ENCODE peak calls at places on chromosomes 3 and 15, in nine cellular contexts. S, N, C, W, R, D, H, G and F are unnamed samples. For H3K9me3, the result is how much of the 10 kb centered on the place peaks cover.

GRCh38 chr3:160449660-160450598 is at the start of gene TRIM59:
- DNase-seq in H (peak), R (peak), N (peak), C (peak), S (peak), D (no peak), W (peak), G (peak), F (peak)

GRCh38 chr3:50375200-50375931 is 16.0 kb upstream of the TMEM115 start:
- DNase-seq in H (no peak), W (no peak), C (no peak), G (no peak), R (no peak), D (no peak), N (no peak), S (peak), F (no peak)

GRCh38 chr3:62479276-62479675 is 105.9 kb upstream of the FEZF2 start:
- DNase-seq in S (no peak), H (no peak), W (no peak), N (no peak), C (no peak), D (no peak), R (no peak), G (no peak), F (no peak)

GRCh38 chr3:162367443-162368132 is 871.0 kb downstream of the OTOL1 start:
- DNase-seq in H (no peak), G (no peak), C (no peak), W (no peak), D (no peak), N (no peak), R (no peak), S (no peak), F (no peak)

GRCh38 chr3:142501004-142501926 is 53.4 kb upstream of the XRN1 start:
- DNase-seq in N (peak), H (no peak), R (no peak), G (no peak), D (no peak), S (peak), W (no peak), C (no peak), F (no peak)

GRCh38 chr15:52326758-52327157 is 31.2 kb upstream of the MYO5C start:
- DNase-seq in W (no peak), N (no peak), D (no peak), C (no peak), H (no peak), G (no peak), R (no peak), S (peak), F (no peak)

GRCh38 chr15:80210612-80211554 is 41.1 kb downstream of the CTXND1 start:
- DNase-seq in C (no peak), W (no peak), H (no peak), N (no peak), D (no peak), S (no peak), R (no peak), G (no peak), F (no peak)

GRCh38 chr3:143121240-143122088 is 1.9 kb downstream of the CHST2 start:
- DNase-seq in W (peak), R (peak), C (peak), D (peak), N (peak), S (peak), H (no peak), G (peak), F (peak)

GRCh38 chr3:172154768-172155649 is 115.6 kb downstream of the FNDC3B start:
- DNase-seq in W (no peak), S (peak), H (no peak), C (no peak), G (no peak), R (no peak), D (no peak), N (no peak), F (no peak)

GRCh38 chr3:146342971-146343370 is 92.1 kb upstream of the PLSCR4 start:
- DNase-seq in S (peak), R (no peak), N (no peak), D (no peak), H (no peak), G (no peak), C (no peak), W (no peak), F (no peak)

GRCh38 chr3:197305854-197306253 is 7.4 kb upstream of the DLG1 start:
- DNase-seq in H (no peak), D (peak), G (no peak), W (no peak), R (no peak), S (peak), N (no peak), C (no peak), F (peak)

GRCh38 chr3:155494332-155494731 is 200.8 kb upstream of the STRIT1 start:
- DNase-seq in W (no peak), H (no peak), G (no peak), D (no peak), R (no peak), S (no peak), C (no peak), N (no peak), F (no peak)

GRCh38 chr3:151960956-151961580 is 87.6 kb downstream of the SUCNR1 start:
- DNase-seq in D (no peak), S (no peak), C (no peak), W (no peak), N (no peak), R (no peak), H (no peak), G (no peak), F (no peak)

GRCh38 chr15:90060797-90061196 is 41.5 kb downstream of the IDH2 start:
- DNase-seq in R (no peak), C (no peak), H (no peak), S (peak), W (no peak), G (no peak), D (no peak), N (no peak), F (no peak)

GRCh38 chr15:90871716-90872480 is 3.5 kb downstream of the FURIN start:
- DNase-seq in C (no peak), S (peak), R (no peak), W (peak), D (no peak), N (no peak), H (no peak), G (no peak), F (peak)

GRCh38 chr3:88105325-88105724 is 44.4 kb upstream of the C3orf38 start:
- DNase-seq in N (no peak), H (no peak), R (no peak), G (no peak), W (no peak), S (peak), C (no peak), D (no peak), F (no peak)

GRCh38 chr3:29453278-29453961 is 172.5 kb downstream of the RBMS3 start:
- DNase-seq in R (no peak), C (peak), N (peak), G (no peak), D (no peak), H (no peak), W (no peak), S (no peak), F (no peak)

GRCh38 chr15:74511583-74511982 is 29.4 kb upstream of the ARID3B start:
- DNase-seq in W (no peak), N (no peak), H (no peak), G (no peak), D (no peak), C (peak), R (no peak), S (no peak), F (no peak)

GRCh38 chr3:143266512-143266911 is 146.9 kb downstream of the CHST2 start:
- DNase-seq in G (no peak), S (peak), H (no peak), C (no peak), R (no peak), W (no peak), D (no peak), N (no peak), F (no peak)

GRCh38 chr3:94412966-94413720 is 350.3 kb downstream of the NSUN3 start:
- DNase-seq in W (no peak), S (no peak), H (no peak), R (no peak), G (no peak), D (no peak), C (no peak), N (peak), F (no peak)

GRCh38 chr15:20645956-20646355 is 104.4 kb upstream of the GOLGA6L6 start:
- DNase-seq in R (peak), N (no peak), D (peak), H (no peak), S (peak), C (peak), W (no peak), G (no peak), F (no peak)

GRCh38 chr15:82875411-82876003 is 66.1 kb downstream of the WHAMM start:
- DNase-seq in N (peak), H (no peak), S (peak), C (no peak), W (no peak), G (no peak), R (no peak), D (no peak), F (no peak)

GRCh38 chr3:171204942-171205341 is 178.4 kb upstream of the SLC2A2 start:
- DNase-seq in C (no peak), S (no peak), G (no peak), N (peak), D (no peak), H (no peak), R (no peak), W (no peak), F (no peak)

GRCh38 chr15:62766599-62766998 is 275.9 kb upstream of the TPM1 start:
- DNase-seq in C (no peak), S (no peak), G (no peak), H (no peak), W (no peak), N (no peak), D (no peak), R (no peak), F (no peak)

GRCh38 chr3:175111036-175111435 is 251.9 kb downstream of the NAALADL2 start:
- DNase-seq in N (no peak), D (no peak), H (no peak), S (peak), G (no peak), W (no peak), C (no peak), R (no peak), F (no peak)

GRCh38 chr3:112381673-112382542 is 49.0 kb downstream of the CD200 start:
- DNase-seq in H (no peak), R (no peak), G (no peak), W (no peak), N (no peak), C (no peak), S (no peak), D (no peak), F (no peak)

GRCh38 chr3:58487140-58487886 is 4.6 kb upstream of the KCTD6 start:
- DNase-seq in N (peak), D (no peak), R (no peak), H (no peak), G (no peak), C (no peak), W (no peak), S (peak), F (no peak)

GRCh38 chr3:184284696-184285095 is 8.9 kb downstream of the ECE2 start:
- DNase-seq in C (no peak), R (no peak), G (no peak), D (peak), H (peak), W (no peak), S (peak), N (peak), F (no peak)

GRCh38 chr15:31347067-31347975 is 20.7 kb downstream of the KLF13 start:
- DNase-seq in G (peak), R (peak), W (no peak), C (peak), D (peak), S (no peak), N (no peak), H (no peak), F (peak)

GRCh38 chr15:66601521-66601920 is 35.7 kb upstream of the LCTL start:
- DNase-seq in H (no peak), R (peak), C (no peak), G (no peak), D (no peak), N (no peak), S (no peak), W (no peak), F (no peak)

GRCh38 chr3:180563411-180563810 is 38.6 kb upstream of the TTC14 start:
- DNase-seq in C (no peak), D (no peak), N (no peak), S (no peak), G (no peak), H (no peak), R (no peak), W (no peak), F (no peak)

GRCh38 chr15:25186906-25187645 is 232.3 kb downstream of the SNRPN start:
- DNase-seq in C (no peak), R (peak), H (no peak), N (no peak), S (no peak), D (no peak), W (no peak), G (no peak), F (no peak)

GRCh38 chr15:25189551-25189950 is 234.8 kb downstream of the SNRPN start:
- DNase-seq in H (no peak), N (no peak), C (no peak), W (no peak), D (no peak), S (no peak), R (no peak), G (no peak), F (no peak)

GRCh38 chr15:25188051-25188450 is 233.3 kb downstream of the SNRPN start:
- DNase-seq in W (no peak), N (no peak), S (no peak), R (no peak), H (no peak), G (no peak), D (no peak), C (no peak), F (no peak)

GRCh38 chr15:25188551-25189101 is 233.8 kb downstream of the SNRPN start:
- DNase-seq in C (no peak), H (no peak), G (no peak), S (no peak), R (no peak), W (no peak), N (no peak), D (no peak), F (no peak)

GRCh38 chr15:25192651-25193050 is 237.9 kb downstream of the SNRPN start:
- DNase-seq in R (no peak), G (no peak), S (no peak), D (no peak), W (no peak), C (no peak), N (no peak), H (no peak), F (no peak)
- H3K9me3 ChIP-seq in R (under half), G (under half), S (under half), D (under half), W (under half), C (under half), N (under half), H (half or more), F (under half)

DNA sequence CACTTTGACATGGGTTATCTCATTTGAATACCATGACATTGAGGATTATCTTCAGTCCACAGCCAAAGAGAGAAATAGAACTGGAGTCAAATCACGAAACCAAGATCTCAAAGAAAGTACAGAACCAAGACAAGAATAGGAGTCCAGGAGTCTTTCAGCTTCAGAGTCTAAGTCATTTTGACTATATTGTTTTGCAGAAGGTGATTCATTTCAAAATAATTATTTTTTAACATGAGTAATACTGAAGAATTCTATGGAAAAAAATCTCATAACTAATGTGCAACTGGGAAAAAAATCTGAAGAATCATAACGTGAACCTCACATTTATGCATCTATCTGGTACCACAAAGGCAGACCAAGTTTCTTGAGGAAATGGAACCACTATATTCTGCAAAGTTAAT is 60.3 kb downstream of the UBE3A start:
- DNase-seq in R (no peak), W (no peak), C (no peak), S (peak), G (no peak), D (no peak), N (no peak), H (no peak), F (no peak)
- H3K9me3 ChIP-seq in R (under half), W (under half), C (under half), S (under half), G (under half), D (under half), N (under half), H (under half), F (under half)

GRCh38 chr3:13811614-13812013 is 68.3 kb downstream of the WNT7A start:
- DNase-seq in W (no peak), H (no peak), C (no peak), D (no peak), G (no peak), R (no peak), S (no peak), N (no peak), F (no peak)

GRCh38 chr3:13812039-13812438 is 67.8 kb downstream of the WNT7A start:
- DNase-seq in N (no peak), G (no peak), W (no peak), D (no peak), R (no peak), H (no peak), C (no peak), S (no peak), F (no peak)

GRCh38 chr3:13821156-13821555 is 58.7 kb downstream of the WNT7A start:
- DNase-seq in N (peak), R (no peak), C (no peak), G (no peak), H (no peak), S (no peak), D (no peak), W (no peak), F (no peak)

GRCh38 chr3:13818919-13819318 is 61.0 kb downstream of the WNT7A start:
- DNase-seq in S (no peak), C (peak), D (no peak), W (no peak), N (no peak), H (no peak), G (no peak), R (peak), F (no peak)

GRCh38 chr3:13815088-13815683 is 64.7 kb downstream of the WNT7A start:
- DNase-seq in W (no peak), R (no peak), H (no peak), G (no peak), N (no peak), C (no peak), S (no peak), D (no peak), F (no peak)
- H3K9me3 ChIP-seq in W (under half), R (under half), H (under half), G (under half), N (under half), C (under half), S (under half), D (under half), F (under half)

GRCh38 chr15:25066708-25067107 is 111.9 kb downstream of the SNRPN start:
- DNase-seq in D (no peak), W (peak), G (no peak), N (no peak), H (no peak), C (peak), S (no peak), R (no peak), F (no peak)
- H3K9me3 ChIP-seq in D (half or more), W (half or more), G (half or more), N (half or more), H (half or more), C (half or more), S (under half), R (half or more), F (half or more)

GRCh38 chr3:40187945-40188344 is 121.6 kb upstream of the EIF1B start:
- DNase-seq in S (no peak), C (no peak), G (no peak), W (no peak), R (no peak), N (no peak), D (no peak), H (no peak), F (no peak)
- H3K9me3 ChIP-seq in S (under half), C (under half), G (under half), W (under half), R (under half), N (under half), D (under half), H (under half), F (under half)

GRCh38 chr15:27623149-27623548 is 476.0 kb downstream of the OCA2 start:
- DNase-seq in S (no peak), W (no peak), R (no peak), D (no peak), C (no peak), N (no peak), H (no peak), G (no peak), F (no peak)
- H3K9me3 ChIP-seq in S (under half), W (under half), R (under half), D (under half), C (under half), N (under half), H (under half), G (under half), F (under half)

GRCh38 chr3:118842147-118842863 is 192.3 kb downstream of the IGSF11 start:
- DNase-seq in C (no peak), S (peak), G (no peak), N (peak), W (no peak), D (peak), R (no peak), H (no peak), F (no peak)
- H3K9me3 ChIP-seq in C (under half), S (under half), G (under half), N (under half), W (under half), D (under half), R (under half), H (under half), F (under half)

GRCh38 chr3:46029953-46030543 is 2.8 kb upstream of the XCR1 start:
- DNase-seq in W (no peak), H (no peak), C (no peak), G (no peak), N (no peak), S (no peak), D (no peak), R (no peak), F (no peak)
- H3K9me3 ChIP-seq in W (under half), H (under half), C (under half), G (under half), N (under half), S (under half), D (under half), R (under half), F (under half)

DNA sequence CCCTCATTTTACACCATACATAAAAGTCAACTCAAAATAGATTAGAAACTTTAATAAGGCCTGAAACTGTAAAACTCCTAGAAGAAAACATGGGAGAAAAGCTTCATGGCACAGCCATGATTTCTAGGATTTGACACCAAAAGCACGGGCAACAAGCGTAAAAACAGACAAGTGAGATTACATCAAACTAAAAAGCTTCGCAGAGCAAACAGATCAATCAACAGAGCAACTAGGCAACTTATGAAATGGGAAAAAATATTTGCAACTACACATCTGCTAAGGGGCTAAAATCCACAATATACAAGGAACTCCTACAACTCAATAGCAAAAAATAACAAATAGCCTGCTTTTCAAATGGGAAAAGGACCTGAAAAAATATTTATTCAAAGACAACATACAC is 26.1 kb downstream of the ZNF148 start:
- DNase-seq in N (no peak), G (no peak), H (no peak), W (no peak), R (no peak), C (no peak), S (no peak), D (no peak), F (no peak)
- H3K9me3 ChIP-seq in N (under half), G (under half), H (under half), W (under half), R (under half), C (under half), S (under half), D (under half), F (under half)

GRCh38 chr15:25230442-25230841 is 208.4 kb downstream of the UBE3A start:
- DNase-seq in G (no peak), C (no peak), S (no peak), D (no peak), H (no peak), N (no peak), R (no peak), W (no peak), F (no peak)
- H3K9me3 ChIP-seq in G (under half), C (under half), S (under half), D (under half), H (half or more), N (under half), R (under half), W (under half), F (under half)